ENCODE peak calls at places on chromosome 5, in four cellular contexts. N, C, J and Y are unnamed samples.

GRCh38 chr5:102891175-102891574 is 136.1 kb downstream of the PAM start:
- DNase-seq in C (no peak), J (no peak), N (no peak), Y (no peak)

GRCh38 chr5:14714706-14715105 is 50.2 kb downstream of the OTULIN start:
- DNase-seq in N (no peak), C (no peak), J (no peak), Y (no peak)

GRCh38 chr5:148733601-148734438 is 79.5 kb upstream of the HTR4 start:
- DNase-seq in C (peak), J (peak), N (peak), Y (no peak)

GRCh38 chr5:170121321-170121720 is 15.6 kb downstream of the FOXI1 start:
- DNase-seq in J (no peak), C (no peak), N (no peak), Y (no peak)

GRCh38 chr5:126967808-126968466 is 62.4 kb downstream of the MARCHF3 start:
- DNase-seq in N (no peak), J (no peak), C (peak), Y (no peak)

GRCh38 chr5:75756991-75757390 is 39.8 kb upstream of the POC5 start:
- DNase-seq in J (no peak), N (no peak), C (no peak), Y (no peak)

GRCh38 chr5:88452820-88453219 is 184.2 kb upstream of the TMEM161B start:
- DNase-seq in C (no peak), J (no peak), N (peak), Y (no peak)

GRCh38 chr5:92991681-92992472 is 589.1 kb downstream of the NR2F1-AS1 start:
- DNase-seq in C (peak), N (no peak), J (no peak), Y (no peak)

GRCh38 chr5:179355976-179356968 is 11.0 kb upstream of the ADAMTS2 start:
- DNase-seq in C (no peak), J (no peak), N (no peak), Y (no peak)

GRCh38 chr5:152072076-152072475 is 147.4 kb upstream of the GLRA1 start:
- DNase-seq in C (no peak), N (no peak), J (no peak), Y (no peak)

GRCh38 chr5:152105085-152105484 is 180.4 kb upstream of the GLRA1 start:
- DNase-seq in J (no peak), N (no peak), C (no peak), Y (no peak)

GRCh38 chr5:154214236-154215106 is 23.9 kb downstream of the GALNT10 start:
- DNase-seq in N (no peak), J (no peak), C (no peak), Y (no peak)

GRCh38 chr5:43631182-43631910 is 28.4 kb downstream of the NNT start:
- DNase-seq in N (peak), C (peak), J (peak), Y (peak)

GRCh38 chr5:71974622-71975021 is 132.7 kb upstream of the MAP1B start:
- DNase-seq in J (no peak), N (no peak), C (no peak), Y (no peak)

GRCh38 chr5:159933531-159934485 is 17.5 kb downstream of the ADRA1B start:
- DNase-seq in C (no peak), N (no peak), J (no peak), Y (no peak)

GRCh38 chr5:134101686-134102439 is 12.6 kb upstream of the TCF7 start:
- DNase-seq in C (peak), J (peak), N (peak), Y (peak)

GRCh38 chr5:115168829-115169391 is 798 bp downstream of the TRIM36 start:
- DNase-seq in C (peak), J (peak), N (peak), Y (no peak)

GRCh38 chr5:169728-170094 is 21.6 kb upstream of the LRRC14B start:
- DNase-seq in J (no peak), N (peak), C (no peak), Y (no peak)

GRCh38 chr5:110116539-110116938 is 426.8 kb downstream of the MAN2A1 start:
- DNase-seq in J (no peak), C (no peak), N (no peak), Y (no peak)

GRCh38 chr5:79297661-79298060 is 61.7 kb downstream of the JMY start:
- DNase-seq in N (no peak), C (no peak), J (no peak), Y (no peak)

GRCh38 chr5:128118214-128118613 is 34.6 kb downstream of the SLC12A2 start:
- DNase-seq in C (no peak), N (no peak), J (no peak), Y (no peak)

GRCh38 chr5:77707786-77708185 is 68.4 kb downstream of the TBCA start:
- DNase-seq in J (no peak), N (no peak), C (no peak), Y (no peak)

GRCh38 chr5:131019601-131020315 is 145.3 kb downstream of the HINT1 start:
- DNase-seq in N (peak), J (no peak), C (no peak), Y (no peak)

GRCh38 chr5:60295423-60295822 is 401.9 kb upstream of the PDE4D start:
- DNase-seq in J (no peak), N (peak), C (peak), Y (peak)

GRCh38 chr5:129593525-129593924 is 133.4 kb downstream of the ADAMTS19 start:
- DNase-seq in C (no peak), N (no peak), J (no peak), Y (no peak)
- TF ChIP-seq USF1 in C (no peak), N (no peak), J (no peak), Y (no peak)

GRCh38 chr5:108749130-108749861 is 1.6 kb downstream of the FER start:
- DNase-seq in C (peak), N (no peak), J (peak), Y (no peak)

GRCh38 chr5:108743344-108743743 is 4.4 kb upstream of the FER start:
- DNase-seq in N (no peak), C (no peak), J (no peak), Y (no peak)

GRCh38 chr5:108748010-108748353 is 285 bp downstream of the FER start:
- DNase-seq in J (no peak), C (no peak), N (no peak), Y (no peak)

GRCh38 chr5:108748354-108749129 is 845 bp downstream of the FER start:
- DNase-seq in J (peak), N (peak), C (peak), Y (peak)

DNA sequence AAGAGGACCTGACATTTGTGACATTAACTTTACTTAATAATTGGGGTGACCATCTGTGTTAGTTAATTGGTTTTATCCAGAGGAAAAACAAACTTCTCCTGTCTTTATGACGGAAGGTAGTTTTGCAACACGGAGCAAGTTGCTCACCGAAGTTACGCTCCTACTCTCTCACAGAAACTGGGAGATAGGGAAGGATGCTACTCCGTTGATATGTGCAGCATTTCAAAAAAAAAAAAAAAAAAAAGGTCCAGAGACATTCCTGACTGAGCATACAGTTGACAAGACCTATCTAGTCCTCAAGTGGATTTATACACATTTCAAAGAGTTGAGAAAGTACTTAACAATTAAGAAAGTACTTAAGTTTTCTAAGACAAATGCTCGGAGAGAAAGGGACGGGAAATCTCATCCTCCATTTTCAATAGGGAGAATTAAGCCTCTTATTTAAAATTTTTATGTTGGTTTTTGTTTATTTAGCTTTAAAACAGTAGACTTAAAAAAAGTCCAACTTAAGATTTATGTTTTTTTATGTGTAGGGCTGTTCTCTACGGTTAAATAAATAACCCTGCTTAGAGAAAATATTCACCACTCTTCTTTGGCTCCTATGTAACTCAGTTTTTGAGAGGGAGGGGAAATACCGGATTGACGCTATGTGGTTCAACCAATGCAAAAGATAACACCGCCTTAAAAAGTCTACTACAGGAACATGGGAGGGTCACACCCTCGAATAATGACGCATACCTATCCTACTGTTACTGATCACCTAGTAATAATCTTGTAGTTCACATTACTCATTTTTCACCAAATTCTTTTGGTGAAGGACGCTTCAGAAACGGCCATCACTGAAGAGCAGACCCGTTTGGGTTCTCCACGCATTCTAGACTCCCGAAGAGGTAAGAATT is at the start of gene FER:
- DNase-seq in J (peak), N (no peak), C (no peak), Y (peak)
- TF ChIP-seq USF1 in J (no peak), N (no peak), C (no peak), Y (no peak)

GRCh38 chr5:68139601-68140441 is 75.7 kb upstream of the PIK3R1 start:
- DNase-seq in N (no peak), C (no peak), J (no peak), Y (no peak)
- TF ChIP-seq USF1 in N (no peak), C (no peak), J (no peak), Y (no peak)

GRCh38 chr5:173881811-173882575 is 6.2 kb upstream of the CPEB4 start:
- DNase-seq in C (no peak), N (no peak), J (no peak), Y (no peak)
- TF ChIP-seq USF1 in C (no peak), N (no peak), J (no peak), Y (no peak)

GRCh38 chr5:176776916-176777315 is 33.4 kb upstream of the UNC5A start:
- DNase-seq in C (no peak), J (no peak), N (no peak), Y (no peak)
- TF ChIP-seq USF1 in C (no peak), J (no peak), N (no peak), Y (no peak)

GRCh38 chr5:150082889-150083288 is 3.5 kb downstream of the CSF1R start:
- DNase-seq in C (no peak), J (no peak), N (no peak), Y (no peak)
- TF ChIP-seq USF1 in C (no peak), J (no peak), N (no peak), Y (no peak)

DNA sequence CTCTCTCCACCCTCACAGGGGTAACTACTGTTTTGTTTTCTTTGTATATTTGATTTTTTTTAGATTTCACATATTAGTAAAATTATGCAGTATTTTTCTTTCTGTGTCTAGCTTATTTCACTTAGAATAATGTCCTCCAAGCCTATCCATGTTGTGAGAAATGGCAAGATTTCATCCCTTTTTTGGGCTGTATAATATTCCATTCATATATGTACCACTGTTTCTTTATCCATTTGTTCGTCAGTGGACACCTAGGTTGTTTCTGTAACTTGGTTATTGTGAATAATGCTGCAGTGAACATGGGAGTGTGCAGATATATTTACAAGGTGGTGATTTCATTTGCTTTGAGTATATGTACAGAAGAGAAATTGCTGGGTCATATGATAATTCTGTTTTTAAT is 144.0 kb upstream of the CHD1 start:
- DNase-seq in J (no peak), C (no peak), N (no peak), Y (no peak)
- TF ChIP-seq USF1 in J (no peak), C (no peak), N (no peak), Y (no peak)

DNA sequence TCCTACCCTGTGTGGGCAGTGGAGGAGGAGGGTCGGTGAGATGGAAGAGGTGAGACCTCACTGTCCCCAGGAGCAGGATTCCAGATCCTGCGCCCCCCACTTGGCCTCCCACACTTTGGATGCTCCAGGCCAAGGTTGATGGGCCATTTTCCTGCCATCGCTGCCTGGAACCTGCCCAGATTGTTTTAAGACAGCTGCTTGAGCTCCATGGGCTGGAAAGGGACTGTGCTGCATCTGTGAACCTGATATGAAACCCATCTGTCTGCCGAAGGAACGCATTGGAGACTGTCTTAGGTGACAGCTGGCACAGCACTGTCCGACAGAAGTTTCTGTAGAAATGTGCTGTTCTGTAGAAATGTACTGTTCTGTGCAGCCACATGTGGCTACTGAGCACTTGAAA is 72.7 kb upstream of the SLC25A48 start:
- DNase-seq in N (no peak), J (no peak), C (no peak), Y (no peak)
- TF ChIP-seq USF1 in N (no peak), J (no peak), C (no peak), Y (no peak)